ENCODE peak calls at places on chromosome 5, in four cellular contexts. One of them, this sample, is unnamed.
A peak's percentile ranks its signal among the peaks of the same experiment; 100 is the strongest.

GRCh38 chr5:131367219-131367860 is 103.5 kb downstream of the CDC42SE2 start:
- DNase-seq in thoracic aorta: no peak
- DNase-seq in brain microvascular endothelial cell: no peak
- DNase-seq in OCI-LY7: no peak
- DNase-seq in this sample: peak; percentile 62

GRCh38 chr5:172420215-172420934 is 34.0 kb downstream of the SH3PXD2B start:
- DNase-seq in OCI-LY7: peak; percentile 27
- DNase-seq in brain microvascular endothelial cell: peak; percentile 61
- DNase-seq in thoracic aorta: peak; percentile 47
- DNase-seq in this sample: peak; percentile 99

GRCh38 chr5:120464627-120465280 is 654 bp downstream of the PRR16 start:
- DNase-seq in thoracic aorta: no peak
- DNase-seq in brain microvascular endothelial cell: peak; percentile 47
- DNase-seq in OCI-LY7: no peak
- DNase-seq in this sample: no peak

GRCh38 chr5:98795243-98795642 is 21.8 kb downstream of the RGMB start:
- DNase-seq in thoracic aorta: no peak
- DNase-seq in OCI-LY7: no peak
- DNase-seq in brain microvascular endothelial cell: no peak
- DNase-seq in this sample: no peak

GRCh38 chr5:159094745-159095144 is 5.0 kb downstream of the EBF1 start:
- DNase-seq in brain microvascular endothelial cell: peak; percentile 90
- DNase-seq in OCI-LY7: peak; percentile 92
- DNase-seq in thoracic aorta: peak; percentile 84
- DNase-seq in this sample: peak; percentile 57

GRCh38 chr5:95861221-95861857 is 38.8 kb upstream of the GLRX start:
- DNase-seq in OCI-LY7: peak; percentile 20
- DNase-seq in brain microvascular endothelial cell: peak; percentile 99
- DNase-seq in thoracic aorta: peak; percentile 50
- DNase-seq in this sample: peak; percentile 99

GRCh38 chr5:137264573-137264972 is 234.6 kb downstream of the SPOCK1 start:
- DNase-seq in brain microvascular endothelial cell: peak; percentile 20
- DNase-seq in thoracic aorta: no peak
- DNase-seq in OCI-LY7: no peak
- DNase-seq in this sample: no peak

GRCh38 chr5:34484190-34484589 is 171.9 kb upstream of the RAI14 start:
- DNase-seq in OCI-LY7: no peak
- DNase-seq in thoracic aorta: no peak
- DNase-seq in brain microvascular endothelial cell: no peak
- DNase-seq in this sample: no peak

GRCh38 chr5:119532637-119533036 is 80.3 kb downstream of the HSD17B4 start:
- DNase-seq in OCI-LY7: no peak
- DNase-seq in brain microvascular endothelial cell: no peak
- DNase-seq in thoracic aorta: no peak
- DNase-seq in this sample: no peak

GRCh38 chr5:78547171-78547570 is 101.4 kb downstream of the LHFPL2 start:
- DNase-seq in brain microvascular endothelial cell: no peak
- DNase-seq in OCI-LY7: no peak
- DNase-seq in thoracic aorta: no peak
- DNase-seq in this sample: no peak

GRCh38 chr5:81363093-81363886 is 30.6 kb downstream of the ACOT12 start:
- DNase-seq in OCI-LY7: no peak
- DNase-seq in brain microvascular endothelial cell: no peak
- DNase-seq in thoracic aorta: no peak
- DNase-seq in this sample: no peak

GRCh38 chr5:115098041-115098702 is 71.5 kb downstream of the TRIM36 start:
- DNase-seq in OCI-LY7: peak; percentile 60
- DNase-seq in brain microvascular endothelial cell: peak; percentile 67
- DNase-seq in thoracic aorta: no peak
- DNase-seq in this sample: peak; percentile 49

GRCh38 chr5:16536246-16536645 is 70.6 kb upstream of the ZNF622 start:
- DNase-seq in OCI-LY7: no peak
- DNase-seq in thoracic aorta: no peak
- DNase-seq in brain microvascular endothelial cell: peak; percentile 79
- DNase-seq in this sample: peak; percentile 72

GRCh38 chr5:8033261-8033660 is 164.3 kb downstream of the MTRR start:
- DNase-seq in OCI-LY7: no peak
- DNase-seq in brain microvascular endothelial cell: no peak
- DNase-seq in thoracic aorta: no peak
- DNase-seq in this sample: no peak

GRCh38 chr5:135623186-135623715 is 44.5 kb upstream of the CXCL14 start:
- DNase-seq in thoracic aorta: no peak
- DNase-seq in brain microvascular endothelial cell: no peak
- DNase-seq in OCI-LY7: no peak
- DNase-seq in this sample: no peak

GRCh38 chr5:20654746-20655145 is 666.7 kb upstream of the CDH18 start:
- DNase-seq in thoracic aorta: no peak
- DNase-seq in brain microvascular endothelial cell: no peak
- DNase-seq in OCI-LY7: no peak
- DNase-seq in this sample: no peak

GRCh38 chr5:130868186-130868821 is 296.8 kb downstream of the HINT1 start:
- DNase-seq in brain microvascular endothelial cell: peak; percentile 33
- DNase-seq in thoracic aorta: no peak
- DNase-seq in OCI-LY7: no peak
- DNase-seq in this sample: peak; percentile 4

GRCh38 chr5:174610968-174611367 is 113.4 kb upstream of the MSX2 start:
- DNase-seq in OCI-LY7: no peak
- DNase-seq in thoracic aorta: no peak
- DNase-seq in brain microvascular endothelial cell: no peak
- DNase-seq in this sample: peak; percentile 52

GRCh38 chr5:38601843-38602424 is 45.5 kb upstream of the LIFR start:
- DNase-seq in OCI-LY7: no peak
- DNase-seq in brain microvascular endothelial cell: peak; percentile 76
- DNase-seq in thoracic aorta: no peak
- DNase-seq in this sample: peak; percentile 92

GRCh38 chr5:68071243-68071642 is 144.3 kb upstream of the PIK3R1 start:
- DNase-seq in brain microvascular endothelial cell: no peak
- DNase-seq in thoracic aorta: no peak
- DNase-seq in OCI-LY7: no peak
- DNase-seq in this sample: no peak

GRCh38 chr5:1823381-1824034 is 22.3 kb downstream of the NDUFS6 start:
- DNase-seq in OCI-LY7: no peak
- DNase-seq in brain microvascular endothelial cell: no peak
- DNase-seq in thoracic aorta: no peak
- DNase-seq in this sample: no peak

GRCh38 chr5:180377556-180378197 is 24.5 kb upstream of the GFPT2 start:
- DNase-seq in brain microvascular endothelial cell: no peak
- DNase-seq in OCI-LY7: no peak
- DNase-seq in thoracic aorta: no peak
- DNase-seq in this sample: no peak

GRCh38 chr5:128193676-128194390 is 110.3 kb downstream of the SLC12A2 start:
- DNase-seq in OCI-LY7: no peak
- DNase-seq in brain microvascular endothelial cell: no peak
- DNase-seq in thoracic aorta: no peak
- DNase-seq in this sample: no peak

GRCh38 chr5:36457511-36458260 is 148.7 kb upstream of the SLC1A3 start:
- DNase-seq in brain microvascular endothelial cell: no peak
- DNase-seq in thoracic aorta: no peak
- DNase-seq in OCI-LY7: no peak
- DNase-seq in this sample: peak; percentile 40

GRCh38 chr5:80761176-80761575 is 106.4 kb upstream of the DHFR start:
- DNase-seq in OCI-LY7: no peak
- DNase-seq in thoracic aorta: no peak
- DNase-seq in brain microvascular endothelial cell: no peak
- DNase-seq in this sample: no peak

GRCh38 chr5:127988149-127988755 is 95.3 kb upstream of the SLC12A2 start:
- DNase-seq in brain microvascular endothelial cell: peak; percentile 95
- DNase-seq in OCI-LY7: no peak
- DNase-seq in thoracic aorta: no peak
- DNase-seq in this sample: peak; percentile 89

GRCh38 chr5:34604119-34604675 is 51.9 kb upstream of the RAI14 start:
- DNase-seq in brain microvascular endothelial cell: no peak
- DNase-seq in thoracic aorta: no peak
- DNase-seq in OCI-LY7: peak; percentile 20
- DNase-seq in this sample: peak; percentile 80

GRCh38 chr5:180806351-180807011 is 3.9 kb upstream of the MGAT1 start:
- DNase-seq in brain microvascular endothelial cell: no peak
- DNase-seq in OCI-LY7: peak; percentile 50
- DNase-seq in thoracic aorta: no peak
- DNase-seq in this sample: no peak

GRCh38 chr5:38208782-38209378 is 49.5 kb upstream of the EGFLAM start:
- DNase-seq in thoracic aorta: no peak
- DNase-seq in brain microvascular endothelial cell: peak; percentile 52
- DNase-seq in OCI-LY7: peak; percentile 16
- DNase-seq in this sample: peak; percentile 58

GRCh38 chr5:172870807-172871431 is 36.9 kb downstream of the ERGIC1 start:
- DNase-seq in OCI-LY7: no peak
- DNase-seq in thoracic aorta: no peak
- DNase-seq in brain microvascular endothelial cell: peak; percentile 68
- DNase-seq in this sample: no peak

GRCh38 chr5:24788829-24789509 is 144.2 kb upstream of the CDH10 start:
- DNase-seq in OCI-LY7: no peak
- DNase-seq in thoracic aorta: no peak
- DNase-seq in brain microvascular endothelial cell: no peak
- DNase-seq in this sample: peak; percentile 2

GRCh38 chr5:72268753-72269410 is 51.2 kb downstream of the MRPS27 start:
- DNase-seq in brain microvascular endothelial cell: peak; percentile 45
- DNase-seq in thoracic aorta: no peak
- DNase-seq in OCI-LY7: peak; percentile 62
- DNase-seq in this sample: peak; percentile 67

DNA sequence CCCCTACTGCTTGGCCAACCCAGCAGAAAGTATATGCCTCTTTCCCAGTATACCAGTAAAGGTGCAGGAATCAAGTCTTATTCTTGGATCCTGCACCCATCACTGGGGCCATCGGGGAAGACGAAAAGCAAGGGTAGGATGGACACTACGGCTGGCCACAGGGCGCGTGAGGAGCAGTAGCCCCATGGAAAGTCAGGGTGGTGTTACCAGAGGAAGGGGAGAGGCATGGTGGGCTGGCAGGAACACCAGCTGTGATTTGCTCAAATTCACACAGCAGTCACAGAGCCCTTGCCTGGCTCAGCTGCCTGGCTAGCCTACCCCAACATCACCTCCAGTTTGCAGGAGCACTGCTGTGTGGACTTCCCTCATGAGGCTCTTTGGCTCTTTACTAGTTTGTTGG is 34.5 kb upstream of the SAP30L start:
- DNase-seq in thoracic aorta: no peak
- DNase-seq in OCI-LY7: no peak
- DNase-seq in brain microvascular endothelial cell: no peak
- DNase-seq in this sample: no peak
- H3K36me3 ChIP-seq in thoracic aorta: peaks cover 8% of the 10 kb centered on the region
- H3K36me3 ChIP-seq in OCI-LY7: no peaks in the 10 kb centered on the region
- H3K36me3 ChIP-seq in brain microvascular endothelial cell: peaks cover 33% of the 10 kb centered on the region
- H3K36me3 ChIP-seq in this sample: peaks cover 1% of the 10 kb centered on the region

GRCh38 chr5:171405615-171406014 is 13.8 kb upstream of the FGF18 start:
- DNase-seq in thoracic aorta: no peak
- DNase-seq in brain microvascular endothelial cell: no peak
- DNase-seq in OCI-LY7: peak; percentile 33
- DNase-seq in this sample: no peak
- TF ChIP-seq CTCF in thoracic aorta: peak; percentile 37
- TF ChIP-seq CTCF in brain microvascular endothelial cell: peak; percentile 41
- TF ChIP-seq CTCF in OCI-LY7: peak; percentile 70
- TF ChIP-seq CTCF in this sample: peak; percentile 18

GRCh38 chr5:88143693-88144218 is 124.9 kb downstream of the TMEM161B start:
- DNase-seq in brain microvascular endothelial cell: no peak
- DNase-seq in OCI-LY7: no peak
- DNase-seq in thoracic aorta: no peak
- DNase-seq in this sample: no peak
- H3K4me3 ChIP-seq in brain microvascular endothelial cell: peak overlapping the region; percentile 58
- H3K4me3 ChIP-seq in OCI-LY7: no peak overlapping the region
- H3K4me3 ChIP-seq in thoracic aorta: peak overlapping the region; percentile 90
- H3K4me3 ChIP-seq in this sample: no peak overlapping the region

GRCh38 chr5:133977161-133977787 is 8.8 kb upstream of the C5orf15 start:
- DNase-seq in brain microvascular endothelial cell: no peak
- DNase-seq in thoracic aorta: no peak
- DNase-seq in OCI-LY7: no peak
- DNase-seq in this sample: no peak
- H3K36me3 ChIP-seq in brain microvascular endothelial cell: peaks cover 65% of the 10 kb centered on the region
- H3K36me3 ChIP-seq in thoracic aorta: peaks cover 47% of the 10 kb centered on the region
- H3K36me3 ChIP-seq in OCI-LY7: peaks cover 86% of the 10 kb centered on the region
- H3K36me3 ChIP-seq in this sample: peaks cover 27% of the 10 kb centered on the region

GRCh38 chr5:147341382-147341781 is 106.6 kb downstream of the STK32A start:
- DNase-seq in brain microvascular endothelial cell: no peak
- DNase-seq in thoracic aorta: no peak
- DNase-seq in OCI-LY7: no peak
- DNase-seq in this sample: no peak

GRCh38 chr5:147348046-147348445 is 113.2 kb downstream of the STK32A start:
- DNase-seq in OCI-LY7: no peak
- DNase-seq in thoracic aorta: no peak
- DNase-seq in brain microvascular endothelial cell: no peak
- DNase-seq in this sample: peak; percentile 92

GRCh38 chr5:147344861-147345260 is 110.0 kb downstream of the STK32A start:
- DNase-seq in OCI-LY7: no peak
- DNase-seq in thoracic aorta: no peak
- DNase-seq in brain microvascular endothelial cell: no peak
- DNase-seq in this sample: no peak

GRCh38 chr5:147349241-147349640 is 114.4 kb downstream of the STK32A start:
- DNase-seq in OCI-LY7: no peak
- DNase-seq in thoracic aorta: no peak
- DNase-seq in brain microvascular endothelial cell: no peak
- DNase-seq in this sample: no peak

GRCh38 chr5:147346006-147346561 is 111.3 kb downstream of the STK32A start:
- DNase-seq in OCI-LY7: no peak
- DNase-seq in thoracic aorta: no peak
- DNase-seq in brain microvascular endothelial cell: no peak
- DNase-seq in this sample: no peak
- TF ChIP-seq CTCF in OCI-LY7: no peak
- TF ChIP-seq CTCF in thoracic aorta: no peak
- TF ChIP-seq CTCF in brain microvascular endothelial cell: peak; percentile 38
- TF ChIP-seq CTCF in this sample: no peak

GRCh38 chr5:96941140-96941539 is 5.3 kb downstream of the LNPEP start:
- DNase-seq in thoracic aorta: no peak
- DNase-seq in brain microvascular endothelial cell: no peak
- DNase-seq in OCI-LY7: no peak
- DNase-seq in this sample: no peak
- H3K4me3 ChIP-seq in thoracic aorta: no peak overlapping the region
- H3K4me3 ChIP-seq in brain microvascular endothelial cell: no peak overlapping the region
- H3K4me3 ChIP-seq in OCI-LY7: no peak overlapping the region
- H3K4me3 ChIP-seq in this sample: no peak overlapping the region

DNA sequence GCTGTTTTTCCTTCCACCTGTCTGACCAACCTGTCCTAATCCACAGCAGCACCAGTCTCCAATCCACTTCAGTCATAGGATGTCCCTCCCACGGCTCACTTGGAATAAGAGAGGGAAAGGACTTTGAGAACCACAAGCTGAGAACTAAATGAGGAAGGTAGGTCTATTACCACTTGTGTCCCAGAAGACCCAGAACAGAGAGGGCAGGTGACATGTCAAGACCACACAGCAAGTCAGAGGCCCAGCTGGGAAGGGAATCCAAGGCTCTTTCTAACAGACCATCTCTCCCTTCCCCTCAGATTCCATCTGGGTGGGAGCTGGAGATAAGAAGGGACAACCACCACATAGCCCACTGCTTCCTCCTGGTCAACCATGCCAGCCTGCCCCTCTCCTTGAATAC is 14.6 kb downstream of the ANXA6 start:
- DNase-seq in thoracic aorta: no peak
- DNase-seq in brain microvascular endothelial cell: no peak
- DNase-seq in OCI-LY7: no peak
- DNase-seq in this sample: no peak
- H3K36me3 ChIP-seq in thoracic aorta: peaks cover 40% of the 10 kb centered on the region
- H3K36me3 ChIP-seq in brain microvascular endothelial cell: peaks cover 82% of the 10 kb centered on the region
- H3K36me3 ChIP-seq in OCI-LY7: no peaks in the 10 kb centered on the region
- H3K36me3 ChIP-seq in this sample: no peaks in the 10 kb centered on the region

GRCh38 chr5:160685695-160686094 is 166.3 kb downstream of the ATP10B start:
- DNase-seq in thoracic aorta: no peak
- DNase-seq in OCI-LY7: peak; percentile 29
- DNase-seq in brain microvascular endothelial cell: no peak
- DNase-seq in this sample: no peak
- TF ChIP-seq CTCF in thoracic aorta: no peak
- TF ChIP-seq CTCF in OCI-LY7: peak; percentile 76
- TF ChIP-seq CTCF in brain microvascular endothelial cell: no peak
- TF ChIP-seq CTCF in this sample: no peak

This sample was measured in bronchial epithelial cell.